ENCODE peak calls at places on chromosome 21, in seven cellular contexts. One of them, this sample, is unnamed.

GRCh38 chr21:29465528-29465927 is 166.8 kb downstream of the BACH1 start:
- DNase-seq in ovary: no peak
- DNase-seq in stomach: no peak
- DNase-seq in psoas muscle: no peak
- DNase-seq in fibroblast of lung: no peak
- DNase-seq in choroid plexus epithelial cell: peak; percentile 14
- DNase-seq in astrocyte of the spinal cord: no peak
- DNase-seq in this sample: no peak

GRCh38 chr21:17726047-17726446 is 93.1 kb downstream of the C21orf91 start:
- DNase-seq in ovary: no peak
- DNase-seq in stomach: no peak
- DNase-seq in psoas muscle: no peak
- DNase-seq in fibroblast of lung: no peak
- DNase-seq in choroid plexus epithelial cell: peak; percentile 62
- DNase-seq in astrocyte of the spinal cord: no peak
- DNase-seq in this sample: no peak

GRCh38 chr21:42484966-42485365 is 11.1 kb downstream of the RSPH1 start:
- DNase-seq in ovary: no peak
- DNase-seq in stomach: no peak
- DNase-seq in psoas muscle: no peak
- DNase-seq in fibroblast of lung: no peak
- DNase-seq in choroid plexus epithelial cell: no peak
- DNase-seq in astrocyte of the spinal cord: no peak
- DNase-seq in this sample: no peak

GRCh38 chr21:28974531-28975227 is 18.0 kb downstream of the LTN1 start:
- DNase-seq in ovary: no peak
- DNase-seq in stomach: no peak
- DNase-seq in psoas muscle: no peak
- DNase-seq in fibroblast of lung: no peak
- DNase-seq in choroid plexus epithelial cell: no peak
- DNase-seq in astrocyte of the spinal cord: no peak
- DNase-seq in this sample: no peak

GRCh38 chr21:15242906-15243305 is 178.1 kb upstream of the NRIP1 start:
- DNase-seq in ovary: no peak
- DNase-seq in stomach: no peak
- DNase-seq in psoas muscle: no peak
- DNase-seq in fibroblast of lung: no peak
- DNase-seq in choroid plexus epithelial cell: no peak
- DNase-seq in astrocyte of the spinal cord: no peak
- DNase-seq in this sample: no peak

GRCh38 chr21:15520811-15521643 is 208.8 kb upstream of the USP25 start:
- DNase-seq in ovary: no peak
- DNase-seq in stomach: no peak
- DNase-seq in psoas muscle: no peak
- DNase-seq in fibroblast of lung: no peak
- DNase-seq in choroid plexus epithelial cell: peak; percentile 31
- DNase-seq in astrocyte of the spinal cord: no peak
- DNase-seq in this sample: no peak

GRCh38 chr21:36005018-36005417 is 55.3 kb downstream of the SETD4 start:
- DNase-seq in ovary: no peak
- DNase-seq in stomach: no peak
- DNase-seq in psoas muscle: no peak
- DNase-seq in fibroblast of lung: peak; percentile 74
- DNase-seq in choroid plexus epithelial cell: peak; percentile 7
- DNase-seq in astrocyte of the spinal cord: no peak
- DNase-seq in this sample: no peak

GRCh38 chr21:45981154-45981606 is 390 bp upstream of the COL6A1 start:
- DNase-seq in ovary: peak; percentile 87
- DNase-seq in stomach: peak; percentile 64
- DNase-seq in psoas muscle: peak; percentile 84
- DNase-seq in fibroblast of lung: peak; percentile 92
- DNase-seq in choroid plexus epithelial cell: peak; percentile 94
- DNase-seq in astrocyte of the spinal cord: peak; percentile 93
- DNase-seq in this sample: peak; percentile 79

GRCh38 chr21:46500224-46500861 is 41.7 kb downstream of the DIP2A start:
- DNase-seq in ovary: no peak
- DNase-seq in stomach: no peak
- DNase-seq in psoas muscle: no peak
- DNase-seq in fibroblast of lung: peak; percentile 31
- DNase-seq in choroid plexus epithelial cell: peak; percentile 49
- DNase-seq in astrocyte of the spinal cord: peak; percentile 51
- DNase-seq in this sample: no peak

GRCh38 chr21:46559291-46559983 is 45.4 kb downstream of the S100B start:
- DNase-seq in ovary: peak; percentile 53
- DNase-seq in stomach: peak; percentile 25
- DNase-seq in psoas muscle: no peak
- DNase-seq in fibroblast of lung: no peak
- DNase-seq in choroid plexus epithelial cell: no peak
- DNase-seq in astrocyte of the spinal cord: no peak
- DNase-seq in this sample: no peak

GRCh38 chr21:46061063-46061462 is 36.8 kb upstream of the COL6A2 start:
- DNase-seq in ovary: no peak
- DNase-seq in stomach: no peak
- DNase-seq in psoas muscle: no peak
- DNase-seq in fibroblast of lung: no peak
- DNase-seq in choroid plexus epithelial cell: no peak
- DNase-seq in astrocyte of the spinal cord: no peak
- DNase-seq in this sample: no peak

GRCh38 chr21:15543473-15543872 is 186.3 kb upstream of the USP25 start:
- DNase-seq in ovary: no peak
- DNase-seq in stomach: no peak
- DNase-seq in psoas muscle: no peak
- DNase-seq in fibroblast of lung: no peak
- DNase-seq in choroid plexus epithelial cell: peak; percentile 2
- DNase-seq in astrocyte of the spinal cord: no peak
- DNase-seq in this sample: no peak

DNA sequence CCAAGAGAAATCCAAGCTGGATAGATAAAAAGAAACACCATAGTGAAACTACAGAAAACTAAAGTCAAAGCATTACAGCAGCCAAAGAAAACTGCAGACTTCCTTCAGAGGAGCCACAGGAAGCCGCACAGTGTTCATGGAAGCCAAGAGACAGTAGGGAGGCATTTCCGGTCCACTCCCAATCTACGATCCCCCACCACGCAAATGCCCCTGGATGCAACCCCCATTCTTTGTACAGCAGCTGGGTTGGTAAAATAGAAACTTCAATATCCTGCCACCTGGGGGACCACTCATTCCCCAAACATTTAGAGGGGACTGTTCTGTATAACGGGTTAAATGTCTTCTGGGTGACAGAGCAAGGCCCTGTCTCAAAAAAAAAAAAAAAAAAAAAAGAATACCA is 43.9 kb upstream of the TSPEAR start:
- DNase-seq in ovary: no peak
- DNase-seq in stomach: no peak
- DNase-seq in psoas muscle: no peak
- DNase-seq in fibroblast of lung: peak; percentile 6
- DNase-seq in choroid plexus epithelial cell: peak; percentile 84
- DNase-seq in astrocyte of the spinal cord: peak; percentile 73
- DNase-seq in this sample: no peak
- TF ChIP-seq CTCF in ovary: no peak
- TF ChIP-seq CTCF in stomach: no peak
- TF ChIP-seq CTCF in psoas muscle: no peak
- TF ChIP-seq CTCF in fibroblast of lung: no peak
- TF ChIP-seq CTCF in choroid plexus epithelial cell: peak; percentile 43
- TF ChIP-seq CTCF in astrocyte of the spinal cord: peak; percentile 33
- TF ChIP-seq CTCF in this sample: no peak

GRCh38 chr21:37057614-37058013 is 15.3 kb downstream of the PIGP start:
- DNase-seq in ovary: no peak
- DNase-seq in stomach: no peak
- DNase-seq in psoas muscle: no peak
- DNase-seq in fibroblast of lung: no peak
- DNase-seq in choroid plexus epithelial cell: no peak
- DNase-seq in astrocyte of the spinal cord: no peak
- DNase-seq in this sample: no peak

GRCh38 chr21:37059181-37059580 is 13.7 kb downstream of the PIGP start:
- DNase-seq in ovary: no peak
- DNase-seq in stomach: no peak
- DNase-seq in psoas muscle: no peak
- DNase-seq in fibroblast of lung: no peak
- DNase-seq in choroid plexus epithelial cell: no peak
- DNase-seq in astrocyte of the spinal cord: no peak
- DNase-seq in this sample: no peak

GRCh38 chr21:37061926-37062591 is 10.8 kb downstream of the PIGP start:
- DNase-seq in ovary: peak; percentile 23
- DNase-seq in stomach: no peak
- DNase-seq in psoas muscle: no peak
- DNase-seq in fibroblast of lung: peak; percentile 21
- DNase-seq in choroid plexus epithelial cell: peak; percentile 88
- DNase-seq in astrocyte of the spinal cord: peak; percentile 91
- DNase-seq in this sample: no peak

GRCh38 chr21:37062592-37062933 is 10.3 kb downstream of the PIGP start:
- DNase-seq in ovary: no peak
- DNase-seq in stomach: no peak
- DNase-seq in psoas muscle: no peak
- DNase-seq in fibroblast of lung: no peak
- DNase-seq in choroid plexus epithelial cell: no peak
- DNase-seq in astrocyte of the spinal cord: no peak
- DNase-seq in this sample: no peak

DNA sequence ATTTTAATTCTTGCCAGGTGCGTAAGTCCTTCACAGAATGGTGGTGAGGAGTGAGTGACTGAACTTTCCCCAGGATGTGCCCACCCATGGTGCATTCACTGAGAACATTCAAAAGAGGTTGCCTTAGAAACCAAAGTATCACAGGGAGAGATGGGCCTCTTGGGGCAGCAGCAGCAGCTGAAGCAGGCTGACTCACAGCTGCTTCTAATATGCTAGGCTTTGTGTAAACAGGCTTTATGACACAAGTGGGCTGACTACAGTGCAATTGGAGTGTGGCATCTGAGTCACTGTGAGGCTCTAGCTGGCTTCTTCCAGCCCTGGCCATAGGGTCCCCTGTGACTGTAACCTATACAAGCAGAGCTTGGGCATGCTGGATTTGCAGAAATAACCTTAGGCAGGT is 12.6 kb downstream of the PIGP start:
- DNase-seq in ovary: peak; percentile 22
- DNase-seq in stomach: peak; percentile 40
- DNase-seq in psoas muscle: peak; percentile 36
- DNase-seq in fibroblast of lung: peak; percentile 97
- DNase-seq in choroid plexus epithelial cell: peak; percentile 99
- DNase-seq in astrocyte of the spinal cord: peak; percentile 99
- DNase-seq in this sample: peak; percentile 22
- TF ChIP-seq CTCF in ovary: no peak
- TF ChIP-seq CTCF in stomach: no peak
- TF ChIP-seq CTCF in psoas muscle: no peak
- TF ChIP-seq CTCF in fibroblast of lung: peak; percentile 4
- TF ChIP-seq CTCF in choroid plexus epithelial cell: peak; percentile 43
- TF ChIP-seq CTCF in astrocyte of the spinal cord: peak; percentile 24
- TF ChIP-seq CTCF in this sample: no peak

DNA sequence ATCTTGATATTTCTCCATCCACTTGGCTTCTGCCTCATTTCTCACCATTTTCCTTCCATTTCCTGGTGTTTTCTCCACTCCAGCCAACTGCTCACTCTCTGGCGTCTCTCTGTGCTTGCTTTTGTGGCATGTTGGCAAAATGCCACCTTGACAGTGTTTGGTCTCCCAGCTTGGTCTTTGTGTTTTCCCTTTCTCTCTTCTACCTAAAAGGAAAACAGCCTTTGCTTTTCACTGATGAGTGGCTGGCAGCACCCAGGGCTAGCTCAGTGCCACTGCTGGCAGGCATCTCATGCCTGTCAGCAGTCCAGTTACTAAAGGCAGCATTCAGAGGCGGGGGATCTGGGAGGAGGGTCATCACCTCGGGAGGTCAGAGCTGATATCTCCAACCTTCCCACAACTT is 55.3 kb upstream of the DSCAM start:
- DNase-seq in ovary: no peak
- DNase-seq in stomach: peak; percentile 52
- DNase-seq in psoas muscle: no peak
- DNase-seq in fibroblast of lung: no peak
- DNase-seq in choroid plexus epithelial cell: no peak
- DNase-seq in astrocyte of the spinal cord: no peak
- DNase-seq in this sample: no peak
- TF ChIP-seq CTCF in ovary: no peak
- TF ChIP-seq CTCF in stomach: no peak
- TF ChIP-seq CTCF in psoas muscle: no peak
- TF ChIP-seq CTCF in fibroblast of lung: no peak
- TF ChIP-seq CTCF in choroid plexus epithelial cell: no peak
- TF ChIP-seq CTCF in astrocyte of the spinal cord: no peak
- TF ChIP-seq CTCF in this sample: no peak

GRCh38 chr21:44797775-44798174 is 3.8 kb downstream of the UBE2G2 start:
- DNase-seq in ovary: no peak
- DNase-seq in stomach: no peak
- DNase-seq in psoas muscle: no peak
- DNase-seq in fibroblast of lung: no peak
- DNase-seq in choroid plexus epithelial cell: no peak
- DNase-seq in astrocyte of the spinal cord: no peak
- DNase-seq in this sample: no peak

GRCh38 chr21:44801468-44802395 is at the start of gene UBE2G2:
- DNase-seq in ovary: peak; percentile 71
- DNase-seq in stomach: peak; percentile 85
- DNase-seq in psoas muscle: peak; percentile 86
- DNase-seq in fibroblast of lung: peak; percentile 76
- DNase-seq in choroid plexus epithelial cell: peak; percentile 75
- DNase-seq in astrocyte of the spinal cord: peak; percentile 75
- DNase-seq in this sample: peak; percentile 90

GRCh38 chr21:44800971-44801467 is 601 bp downstream of the UBE2G2 start:
- DNase-seq in ovary: no peak
- DNase-seq in stomach: no peak
- DNase-seq in psoas muscle: no peak
- DNase-seq in fibroblast of lung: peak; percentile 23
- DNase-seq in choroid plexus epithelial cell: peak; percentile 46
- DNase-seq in astrocyte of the spinal cord: peak; percentile 32
- DNase-seq in this sample: peak; percentile 27

GRCh38 chr21:44802396-44803153 is 955 bp upstream of the UBE2G2 start:
- DNase-seq in ovary: no peak
- DNase-seq in stomach: no peak
- DNase-seq in psoas muscle: no peak
- DNase-seq in fibroblast of lung: peak; percentile 13
- DNase-seq in choroid plexus epithelial cell: peak; percentile 34
- DNase-seq in astrocyte of the spinal cord: no peak
- DNase-seq in this sample: peak; percentile 27

DNA sequence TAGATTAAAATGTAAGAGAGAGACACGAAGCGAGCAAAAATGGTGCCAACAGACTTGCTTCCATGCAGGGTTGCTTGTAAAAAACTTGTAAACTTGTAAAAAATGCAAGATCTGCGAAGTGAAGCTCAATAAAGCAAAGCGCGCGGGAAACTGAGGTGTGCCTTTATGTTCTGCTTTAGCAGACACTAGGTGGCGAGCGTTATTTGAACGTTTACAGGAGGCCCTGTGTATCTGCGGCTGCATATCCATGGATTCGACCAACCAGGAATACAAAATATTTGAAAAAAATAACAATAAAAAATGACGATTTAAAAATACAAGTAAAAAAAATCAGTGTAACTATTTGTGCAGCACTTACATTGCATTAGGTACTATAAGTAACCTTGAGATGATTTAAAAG is 1.5 kb downstream of the UBE2G2 start:
- DNase-seq in ovary: no peak
- DNase-seq in stomach: peak; percentile 38
- DNase-seq in psoas muscle: no peak
- DNase-seq in fibroblast of lung: peak; percentile 61
- DNase-seq in choroid plexus epithelial cell: peak; percentile 73
- DNase-seq in astrocyte of the spinal cord: peak; percentile 42
- DNase-seq in this sample: no peak
- TF ChIP-seq CTCF in ovary: peak; percentile 9
- TF ChIP-seq CTCF in stomach: peak; percentile 24
- TF ChIP-seq CTCF in psoas muscle: peak; percentile 40
- TF ChIP-seq CTCF in fibroblast of lung: peak; percentile 25
- TF ChIP-seq CTCF in choroid plexus epithelial cell: peak; percentile 72
- TF ChIP-seq CTCF in astrocyte of the spinal cord: peak; percentile 49
- TF ChIP-seq CTCF in this sample: no peak

This sample was measured in nephron progenitor cell.